ENCODE peak calls at places on chromosome 17, in five cellular contexts. One of them, this sample, is unnamed. For H3K9me3, the result is how much of the 10 kb centered on the place peaks cover.

GRCh38 chr17:75875940-75876189 is 2.5 kb downstream of the TRIM47 start:
- DNase-seq in esophagus squamous epithelium: no peak
- DNase-seq in NT2/D1: no peak
- DNase-seq in CD4-positive, CD25-positive, alpha-beta regulatory T cell: no peak
- DNase-seq in left ventricle myocardium inferior: no peak
- DNase-seq in this sample: no peak

GRCh38 chr17:55348749-55349354 is 72.8 kb downstream of the MMD start:
- DNase-seq in NT2/D1: no peak
- DNase-seq in esophagus squamous epithelium: no peak
- DNase-seq in CD4-positive, CD25-positive, alpha-beta regulatory T cell: no peak
- DNase-seq in left ventricle myocardium inferior: no peak
- DNase-seq in this sample: peak

GRCh38 chr17:40399185-40399584 is 18.5 kb downstream of the TOP2A start:
- DNase-seq in esophagus squamous epithelium: no peak
- DNase-seq in NT2/D1: no peak
- DNase-seq in CD4-positive, CD25-positive, alpha-beta regulatory T cell: no peak
- DNase-seq in left ventricle myocardium inferior: no peak
- DNase-seq in this sample: no peak

GRCh38 chr17:35341465-35341992 is 31.9 kb downstream of the SLFN11 start:
- DNase-seq in CD4-positive, CD25-positive, alpha-beta regulatory T cell: no peak
- DNase-seq in left ventricle myocardium inferior: no peak
- DNase-seq in esophagus squamous epithelium: no peak
- DNase-seq in NT2/D1: no peak
- DNase-seq in this sample: no peak

GRCh38 chr17:15213381-15214087 is 51.6 kb downstream of the PMP22 start:
- DNase-seq in CD4-positive, CD25-positive, alpha-beta regulatory T cell: no peak
- DNase-seq in left ventricle myocardium inferior: no peak
- DNase-seq in esophagus squamous epithelium: no peak
- DNase-seq in NT2/D1: peak
- DNase-seq in this sample: no peak

GRCh38 chr17:76179496-76180467 is 38.7 kb upstream of the FOXJ1 start:
- DNase-seq in CD4-positive, CD25-positive, alpha-beta regulatory T cell: peak
- DNase-seq in left ventricle myocardium inferior: no peak
- DNase-seq in NT2/D1: no peak
- DNase-seq in esophagus squamous epithelium: no peak
- DNase-seq in this sample: no peak

GRCh38 chr17:82388223-82388921 is 16.8 kb downstream of the UTS2R start:
- DNase-seq in CD4-positive, CD25-positive, alpha-beta regulatory T cell: no peak
- DNase-seq in esophagus squamous epithelium: no peak
- DNase-seq in left ventricle myocardium inferior: peak
- DNase-seq in NT2/D1: no peak
- DNase-seq in this sample: no peak

GRCh38 chr17:3796822-3797170 is 4.2 kb downstream of the ITGAE start:
- DNase-seq in left ventricle myocardium inferior: no peak
- DNase-seq in CD4-positive, CD25-positive, alpha-beta regulatory T cell: no peak
- DNase-seq in esophagus squamous epithelium: no peak
- DNase-seq in NT2/D1: no peak
- DNase-seq in this sample: no peak

GRCh38 chr17:48814504-48814903 is 2.5 kb downstream of the TTLL6 start:
- DNase-seq in left ventricle myocardium inferior: peak
- DNase-seq in CD4-positive, CD25-positive, alpha-beta regulatory T cell: peak
- DNase-seq in esophagus squamous epithelium: no peak
- DNase-seq in NT2/D1: no peak
- DNase-seq in this sample: peak

GRCh38 chr17:33639103-33639991 is 346.3 kb upstream of the ASIC2 start:
- DNase-seq in NT2/D1: no peak
- DNase-seq in CD4-positive, CD25-positive, alpha-beta regulatory T cell: no peak
- DNase-seq in left ventricle myocardium inferior: no peak
- DNase-seq in esophagus squamous epithelium: no peak
- DNase-seq in this sample: no peak

GRCh38 chr17:36608794-36609497 is 7.6 kb downstream of the MRM1 start:
- DNase-seq in NT2/D1: no peak
- DNase-seq in esophagus squamous epithelium: no peak
- DNase-seq in left ventricle myocardium inferior: peak
- DNase-seq in CD4-positive, CD25-positive, alpha-beta regulatory T cell: no peak
- DNase-seq in this sample: no peak

GRCh38 chr17:33021731-33022408 is 30.2 kb downstream of the SPACA3 start:
- DNase-seq in CD4-positive, CD25-positive, alpha-beta regulatory T cell: no peak
- DNase-seq in NT2/D1: no peak
- DNase-seq in esophagus squamous epithelium: no peak
- DNase-seq in left ventricle myocardium inferior: no peak
- DNase-seq in this sample: no peak

DNA sequence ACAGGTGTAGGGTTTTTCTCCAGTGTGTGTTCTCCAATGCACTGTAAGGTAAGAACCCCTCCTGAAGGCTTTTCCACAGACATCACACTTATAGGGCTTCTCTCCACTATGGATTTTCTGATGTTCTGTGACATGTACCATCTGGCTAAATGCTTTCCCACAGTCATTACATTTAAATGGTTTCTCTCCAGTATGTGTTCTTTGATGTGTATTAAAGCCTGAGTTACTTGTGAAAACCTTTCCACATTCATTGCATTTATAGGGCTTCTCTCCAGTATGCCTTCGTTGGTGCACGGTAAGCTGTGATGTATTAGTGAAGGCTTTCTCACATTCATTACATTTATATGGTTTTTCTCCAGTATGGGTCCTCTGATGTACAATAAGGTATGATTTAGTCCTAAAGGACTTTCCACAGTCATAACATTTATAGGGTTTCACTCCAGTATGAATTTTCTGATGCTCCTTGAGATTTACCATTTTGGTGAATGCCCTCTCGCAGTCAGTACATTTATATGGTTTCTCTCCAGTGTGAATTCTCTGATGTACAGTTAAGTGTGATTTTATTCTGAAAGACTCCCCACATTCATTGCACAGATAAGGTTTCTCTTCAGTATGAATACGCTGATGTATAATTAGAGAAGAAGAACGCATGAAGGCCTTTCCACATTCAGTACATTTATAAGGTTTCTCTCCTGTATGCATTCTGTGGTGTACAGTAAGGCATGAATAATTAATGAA is 30.9 kb downstream of the ZNF624 start:
- DNase-seq in NT2/D1: no peak
- DNase-seq in left ventricle myocardium inferior: no peak
- DNase-seq in CD4-positive, CD25-positive, alpha-beta regulatory T cell: no peak
- DNase-seq in esophagus squamous epithelium: no peak
- DNase-seq in this sample: no peak
- H3K9me3 ChIP-seq in NT2/D1: half or more
- H3K9me3 ChIP-seq in left ventricle myocardium inferior: half or more
- H3K9me3 ChIP-seq in CD4-positive, CD25-positive, alpha-beta regulatory T cell: half or more
- H3K9me3 ChIP-seq in esophagus squamous epithelium: under half
- H3K9me3 ChIP-seq in this sample: under half

DNA sequence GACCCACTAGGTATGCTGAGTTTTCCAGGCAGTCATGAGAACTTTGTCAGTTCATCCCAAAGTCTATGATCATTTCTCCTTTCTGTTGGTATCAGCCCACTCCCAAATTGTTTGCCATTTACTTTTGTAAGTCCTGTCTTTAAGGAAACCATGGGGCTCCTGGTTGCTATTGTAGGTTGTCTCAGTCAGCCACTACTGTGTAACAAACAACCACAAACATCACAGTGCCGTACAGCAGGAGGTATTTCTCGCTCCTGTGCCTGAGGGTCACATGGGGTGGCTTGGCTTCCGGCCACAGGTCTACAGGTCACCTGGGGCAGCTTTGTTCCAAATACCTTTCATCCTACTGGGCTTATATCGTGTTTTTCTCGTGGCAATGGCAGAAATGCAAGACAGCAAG is 71.6 kb downstream of the C17orf67 start:
- DNase-seq in NT2/D1: no peak
- DNase-seq in left ventricle myocardium inferior: no peak
- DNase-seq in CD4-positive, CD25-positive, alpha-beta regulatory T cell: no peak
- DNase-seq in esophagus squamous epithelium: no peak
- DNase-seq in this sample: no peak
- H3K9me3 ChIP-seq in NT2/D1: under half
- H3K9me3 ChIP-seq in left ventricle myocardium inferior: under half
- H3K9me3 ChIP-seq in CD4-positive, CD25-positive, alpha-beta regulatory T cell: under half
- H3K9me3 ChIP-seq in esophagus squamous epithelium: under half
- H3K9me3 ChIP-seq in this sample: under half

GRCh38 chr17:22517716-22518115 is 825.4 kb downstream of the KCNJ18 start:
- DNase-seq in CD4-positive, CD25-positive, alpha-beta regulatory T cell: no peak
- DNase-seq in left ventricle myocardium inferior: no peak
- DNase-seq in NT2/D1: no peak
- DNase-seq in esophagus squamous epithelium: no peak
- DNase-seq in this sample: no peak

GRCh38 chr17:22516861-22517636 is 824.7 kb downstream of the KCNJ18 start:
- DNase-seq in left ventricle myocardium inferior: no peak
- DNase-seq in NT2/D1: no peak
- DNase-seq in esophagus squamous epithelium: no peak
- DNase-seq in CD4-positive, CD25-positive, alpha-beta regulatory T cell: no peak
- DNase-seq in this sample: no peak

GRCh38 chr17:22514767-22515320 is 822.5 kb downstream of the KCNJ18 start:
- DNase-seq in esophagus squamous epithelium: no peak
- DNase-seq in left ventricle myocardium inferior: no peak
- DNase-seq in CD4-positive, CD25-positive, alpha-beta regulatory T cell: no peak
- DNase-seq in NT2/D1: no peak
- DNase-seq in this sample: no peak

GRCh38 chr17:22514315-22514714 is 822.0 kb downstream of the KCNJ18 start:
- DNase-seq in NT2/D1: no peak
- DNase-seq in left ventricle myocardium inferior: no peak
- DNase-seq in CD4-positive, CD25-positive, alpha-beta regulatory T cell: no peak
- DNase-seq in esophagus squamous epithelium: no peak
- DNase-seq in this sample: no peak

DNA sequence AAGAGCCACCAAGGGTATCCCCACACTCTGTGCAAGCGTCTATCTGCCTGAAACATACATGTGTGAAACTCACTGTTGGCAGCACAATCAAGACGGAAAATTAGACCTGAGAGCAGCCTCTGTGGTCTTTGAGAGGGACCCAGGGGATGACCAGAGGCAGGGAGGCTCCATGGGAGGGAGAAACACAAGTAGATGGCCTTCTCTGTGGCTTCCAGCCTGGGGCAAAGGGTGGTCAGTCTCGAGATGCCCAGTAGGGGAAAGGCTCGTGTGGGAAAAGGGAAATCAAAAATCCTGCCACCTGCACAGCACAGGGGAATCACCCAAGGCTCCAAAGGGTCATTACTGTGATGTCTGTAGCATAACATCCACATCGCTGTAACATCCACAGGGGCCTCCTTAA is 823.3 kb downstream of the KCNJ18 start:
- DNase-seq in NT2/D1: no peak
- DNase-seq in left ventricle myocardium inferior: no peak
- DNase-seq in esophagus squamous epithelium: no peak
- DNase-seq in CD4-positive, CD25-positive, alpha-beta regulatory T cell: no peak
- DNase-seq in this sample: no peak
- H3K9me3 ChIP-seq in NT2/D1: under half
- H3K9me3 ChIP-seq in left ventricle myocardium inferior: under half
- H3K9me3 ChIP-seq in esophagus squamous epithelium: under half
- H3K9me3 ChIP-seq in CD4-positive, CD25-positive, alpha-beta regulatory T cell: under half
- H3K9me3 ChIP-seq in this sample: under half

GRCh38 chr17:6768447-6768846 is 7.6 kb upstream of the FBXO39 start:
- DNase-seq in esophagus squamous epithelium: no peak
- DNase-seq in NT2/D1: no peak
- DNase-seq in CD4-positive, CD25-positive, alpha-beta regulatory T cell: no peak
- DNase-seq in left ventricle myocardium inferior: no peak
- DNase-seq in this sample: no peak
- H3K9me3 ChIP-seq in esophagus squamous epithelium: under half
- H3K9me3 ChIP-seq in NT2/D1: under half
- H3K9me3 ChIP-seq in CD4-positive, CD25-positive, alpha-beta regulatory T cell: half or more
- H3K9me3 ChIP-seq in left ventricle myocardium inferior: half or more
- H3K9me3 ChIP-seq in this sample: under half

GRCh38 chr17:54015734-54016133 is 193.0 kb downstream of the KIF2B start:
- DNase-seq in CD4-positive, CD25-positive, alpha-beta regulatory T cell: no peak
- DNase-seq in left ventricle myocardium inferior: no peak
- DNase-seq in NT2/D1: no peak
- DNase-seq in esophagus squamous epithelium: no peak
- DNase-seq in this sample: no peak

GRCh38 chr17:54009502-54009901 is 186.8 kb downstream of the KIF2B start:
- DNase-seq in esophagus squamous epithelium: no peak
- DNase-seq in NT2/D1: no peak
- DNase-seq in left ventricle myocardium inferior: no peak
- DNase-seq in CD4-positive, CD25-positive, alpha-beta regulatory T cell: no peak
- DNase-seq in this sample: no peak

GRCh38 chr17:54007855-54008254 is 185.1 kb downstream of the KIF2B start:
- DNase-seq in NT2/D1: no peak
- DNase-seq in left ventricle myocardium inferior: no peak
- DNase-seq in esophagus squamous epithelium: no peak
- DNase-seq in CD4-positive, CD25-positive, alpha-beta regulatory T cell: no peak
- DNase-seq in this sample: no peak

GRCh38 chr17:54013117-54013516 is 190.4 kb downstream of the KIF2B start:
- DNase-seq in left ventricle myocardium inferior: no peak
- DNase-seq in esophagus squamous epithelium: no peak
- DNase-seq in NT2/D1: no peak
- DNase-seq in CD4-positive, CD25-positive, alpha-beta regulatory T cell: no peak
- DNase-seq in this sample: no peak
- H3K9me3 ChIP-seq in left ventricle myocardium inferior: under half
- H3K9me3 ChIP-seq in esophagus squamous epithelium: under half
- H3K9me3 ChIP-seq in NT2/D1: under half
- H3K9me3 ChIP-seq in CD4-positive, CD25-positive, alpha-beta regulatory T cell: under half
- H3K9me3 ChIP-seq in this sample: under half

GRCh38 chr17:80229011-80229410 is 8.8 kb downstream of the SLC26A11 start:
- DNase-seq in NT2/D1: no peak
- DNase-seq in left ventricle myocardium inferior: no peak
- DNase-seq in CD4-positive, CD25-positive, alpha-beta regulatory T cell: no peak
- DNase-seq in esophagus squamous epithelium: no peak
- DNase-seq in this sample: no peak

GRCh38 chr17:80237386-80237785 is 17.2 kb downstream of the SLC26A11 start:
- DNase-seq in left ventricle myocardium inferior: no peak
- DNase-seq in NT2/D1: no peak
- DNase-seq in esophagus squamous epithelium: no peak
- DNase-seq in CD4-positive, CD25-positive, alpha-beta regulatory T cell: no peak
- DNase-seq in this sample: no peak

GRCh38 chr17:80232438-80232837 is 12.2 kb downstream of the SLC26A11 start:
- DNase-seq in NT2/D1: no peak
- DNase-seq in esophagus squamous epithelium: no peak
- DNase-seq in CD4-positive, CD25-positive, alpha-beta regulatory T cell: no peak
- DNase-seq in left ventricle myocardium inferior: no peak
- DNase-seq in this sample: no peak

GRCh38 chr17:80236911-80237310 is 16.7 kb downstream of the SLC26A11 start:
- DNase-seq in CD4-positive, CD25-positive, alpha-beta regulatory T cell: no peak
- DNase-seq in left ventricle myocardium inferior: no peak
- DNase-seq in NT2/D1: no peak
- DNase-seq in esophagus squamous epithelium: no peak
- DNase-seq in this sample: no peak

DNA sequence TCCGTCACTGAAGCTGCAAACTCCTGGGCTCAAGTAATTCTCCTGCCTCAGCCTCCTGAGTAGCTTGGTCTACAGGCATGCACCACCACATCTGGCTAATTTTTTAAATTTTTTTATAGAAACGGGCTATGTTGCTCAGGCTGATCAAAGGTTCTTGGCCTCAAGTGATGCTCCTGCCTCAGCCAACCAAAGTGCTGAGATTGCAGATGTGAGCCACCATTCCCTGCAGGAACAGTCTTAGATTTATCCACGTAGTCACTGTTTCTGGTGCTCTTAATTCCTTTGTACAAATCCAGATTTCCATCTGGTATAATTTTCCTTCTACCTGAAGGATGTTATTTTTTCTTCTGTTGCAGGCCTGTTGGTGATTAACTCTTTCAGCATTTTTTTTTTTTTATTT is 13.0 kb downstream of the SLC26A11 start:
- DNase-seq in CD4-positive, CD25-positive, alpha-beta regulatory T cell: no peak
- DNase-seq in NT2/D1: no peak
- DNase-seq in left ventricle myocardium inferior: no peak
- DNase-seq in esophagus squamous epithelium: no peak
- DNase-seq in this sample: no peak
- H3K9me3 ChIP-seq in CD4-positive, CD25-positive, alpha-beta regulatory T cell: under half
- H3K9me3 ChIP-seq in NT2/D1: under half
- H3K9me3 ChIP-seq in left ventricle myocardium inferior: under half
- H3K9me3 ChIP-seq in esophagus squamous epithelium: under half
- H3K9me3 ChIP-seq in this sample: under half